ENCODE peak calls at places on chromosomes 16 and 17, in eight cellular contexts. One of them, this sample, is unnamed.

GRCh38 chr16:8936421-8936820 is 27.3 kb downstream of the USP7 start:
- DNase-seq in coronary artery: no peak
- DNase-seq in fibroblast of lung: peak
- DNase-seq in fibroblast of gingiva: no peak
- DNase-seq in activated CD4-positive, alpha-beta T cell treated with anti-CD3 and anti-CD28 coated beads, Interleukin-2, amount 50 U/mL, for 48 hours: peak
- DNase-seq in foreskin fibroblast: peak
- DNase-seq in kidney epithelial cell: peak
- DNase-seq in left lobe of liver: no peak
- DNase-seq in this sample: peak

GRCh38 chr16:85556456-85557082 is 56.6 kb upstream of the GSE1 start:
- DNase-seq in coronary artery: no peak
- DNase-seq in fibroblast of lung: no peak
- DNase-seq in fibroblast of gingiva: no peak
- DNase-seq in activated CD4-positive, alpha-beta T cell treated with anti-CD3 and anti-CD28 coated beads, Interleukin-2, amount 50 U/mL, for 48 hours: peak
- DNase-seq in foreskin fibroblast: peak
- DNase-seq in kidney epithelial cell: no peak
- DNase-seq in left lobe of liver: no peak
- DNase-seq in this sample: peak

GRCh38 chr16:12584488-12585233 is 219.0 kb downstream of the CPPED1 start:
- DNase-seq in coronary artery: peak
- DNase-seq in fibroblast of lung: no peak
- DNase-seq in fibroblast of gingiva: no peak
- DNase-seq in activated CD4-positive, alpha-beta T cell treated with anti-CD3 and anti-CD28 coated beads, Interleukin-2, amount 50 U/mL, for 48 hours: no peak
- DNase-seq in foreskin fibroblast: no peak
- DNase-seq in kidney epithelial cell: no peak
- DNase-seq in left lobe of liver: no peak
- DNase-seq in this sample: no peak

GRCh38 chr17:70314506-70314905 is 145.2 kb downstream of the KCNJ2 start:
- DNase-seq in coronary artery: no peak
- DNase-seq in fibroblast of lung: no peak
- DNase-seq in fibroblast of gingiva: no peak
- DNase-seq in activated CD4-positive, alpha-beta T cell treated with anti-CD3 and anti-CD28 coated beads, Interleukin-2, amount 50 U/mL, for 48 hours: no peak
- DNase-seq in foreskin fibroblast: no peak
- DNase-seq in kidney epithelial cell: no peak
- DNase-seq in left lobe of liver: no peak
- DNase-seq in this sample: no peak

GRCh38 chr16:58280846-58281301 is 14.0 kb downstream of the PRSS54 start:
- DNase-seq in coronary artery: no peak
- DNase-seq in fibroblast of lung: no peak
- DNase-seq in fibroblast of gingiva: peak
- DNase-seq in activated CD4-positive, alpha-beta T cell treated with anti-CD3 and anti-CD28 coated beads, Interleukin-2, amount 50 U/mL, for 48 hours: no peak
- DNase-seq in foreskin fibroblast: no peak
- DNase-seq in kidney epithelial cell: no peak
- DNase-seq in left lobe of liver: no peak
- DNase-seq in this sample: peak

GRCh38 chr17:81388612-81389367 is 6.5 kb upstream of the BAHCC1 start:
- DNase-seq in coronary artery: no peak
- DNase-seq in fibroblast of lung: no peak
- DNase-seq in fibroblast of gingiva: no peak
- DNase-seq in activated CD4-positive, alpha-beta T cell treated with anti-CD3 and anti-CD28 coated beads, Interleukin-2, amount 50 U/mL, for 48 hours: no peak
- DNase-seq in foreskin fibroblast: no peak
- DNase-seq in kidney epithelial cell: no peak
- DNase-seq in left lobe of liver: no peak
- DNase-seq in this sample: no peak

GRCh38 chr17:12549499-12549901 is 116.2 kb upstream of the MYOCD start:
- DNase-seq in coronary artery: no peak
- DNase-seq in fibroblast of lung: no peak
- DNase-seq in fibroblast of gingiva: no peak
- DNase-seq in activated CD4-positive, alpha-beta T cell treated with anti-CD3 and anti-CD28 coated beads, Interleukin-2, amount 50 U/mL, for 48 hours: no peak
- DNase-seq in foreskin fibroblast: peak
- DNase-seq in kidney epithelial cell: no peak
- DNase-seq in left lobe of liver: no peak
- DNase-seq in this sample: no peak

GRCh38 chr16:14658063-14658462 is 25.3 kb downstream of the BFAR start:
- DNase-seq in coronary artery: no peak
- DNase-seq in fibroblast of lung: no peak
- DNase-seq in fibroblast of gingiva: no peak
- DNase-seq in activated CD4-positive, alpha-beta T cell treated with anti-CD3 and anti-CD28 coated beads, Interleukin-2, amount 50 U/mL, for 48 hours: no peak
- DNase-seq in foreskin fibroblast: no peak
- DNase-seq in kidney epithelial cell: no peak
- DNase-seq in left lobe of liver: no peak
- DNase-seq in this sample: peak

GRCh38 chr17:21674242-21674731 is 18.0 kb upstream of the KCNJ18 start:
- DNase-seq in coronary artery: peak
- DNase-seq in fibroblast of lung: no peak
- DNase-seq in fibroblast of gingiva: no peak
- DNase-seq in activated CD4-positive, alpha-beta T cell treated with anti-CD3 and anti-CD28 coated beads, Interleukin-2, amount 50 U/mL, for 48 hours: no peak
- DNase-seq in foreskin fibroblast: no peak
- DNase-seq in kidney epithelial cell: no peak
- DNase-seq in left lobe of liver: no peak
- DNase-seq in this sample: no peak

GRCh38 chr17:17582372-17582771 is 9.1 kb downstream of the PEMT start:
- DNase-seq in coronary artery: no peak
- DNase-seq in fibroblast of lung: no peak
- DNase-seq in fibroblast of gingiva: no peak
- DNase-seq in activated CD4-positive, alpha-beta T cell treated with anti-CD3 and anti-CD28 coated beads, Interleukin-2, amount 50 U/mL, for 48 hours: no peak
- DNase-seq in foreskin fibroblast: no peak
- DNase-seq in kidney epithelial cell: no peak
- DNase-seq in left lobe of liver: peak
- DNase-seq in this sample: no peak

GRCh38 chr16:86079185-86079885 is 180.4 kb downstream of the IRF8 start:
- DNase-seq in coronary artery: no peak
- DNase-seq in fibroblast of lung: no peak
- DNase-seq in fibroblast of gingiva: no peak
- DNase-seq in activated CD4-positive, alpha-beta T cell treated with anti-CD3 and anti-CD28 coated beads, Interleukin-2, amount 50 U/mL, for 48 hours: no peak
- DNase-seq in foreskin fibroblast: no peak
- DNase-seq in kidney epithelial cell: no peak
- DNase-seq in left lobe of liver: no peak
- DNase-seq in this sample: no peak

GRCh38 chr16:86512301-86512859 is 2.1 kb downstream of the FOXF1 start:
- DNase-seq in coronary artery: no peak
- DNase-seq in fibroblast of lung: no peak
- DNase-seq in fibroblast of gingiva: peak
- DNase-seq in activated CD4-positive, alpha-beta T cell treated with anti-CD3 and anti-CD28 coated beads, Interleukin-2, amount 50 U/mL, for 48 hours: no peak
- DNase-seq in foreskin fibroblast: no peak
- DNase-seq in kidney epithelial cell: no peak
- DNase-seq in left lobe of liver: no peak
- DNase-seq in this sample: no peak

GRCh38 chr17:60971515-60972369 is 294.1 kb downstream of the BCAS3 start:
- DNase-seq in coronary artery: no peak
- DNase-seq in fibroblast of lung: peak
- DNase-seq in fibroblast of gingiva: peak
- DNase-seq in activated CD4-positive, alpha-beta T cell treated with anti-CD3 and anti-CD28 coated beads, Interleukin-2, amount 50 U/mL, for 48 hours: peak
- DNase-seq in foreskin fibroblast: peak
- DNase-seq in kidney epithelial cell: peak
- DNase-seq in left lobe of liver: no peak
- DNase-seq in this sample: no peak

GRCh38 chr16:23491490-23492391 is 18.6 kb downstream of the GGA2 start:
- DNase-seq in coronary artery: no peak
- DNase-seq in fibroblast of lung: no peak
- DNase-seq in fibroblast of gingiva: no peak
- DNase-seq in activated CD4-positive, alpha-beta T cell treated with anti-CD3 and anti-CD28 coated beads, Interleukin-2, amount 50 U/mL, for 48 hours: no peak
- DNase-seq in foreskin fibroblast: peak
- DNase-seq in kidney epithelial cell: no peak
- DNase-seq in left lobe of liver: no peak
- DNase-seq in this sample: peak

GRCh38 chr17:50266384-50267073 is 7.7 kb upstream of the TMEM92 start:
- DNase-seq in coronary artery: peak
- DNase-seq in fibroblast of lung: peak
- DNase-seq in fibroblast of gingiva: peak
- DNase-seq in activated CD4-positive, alpha-beta T cell treated with anti-CD3 and anti-CD28 coated beads, Interleukin-2, amount 50 U/mL, for 48 hours: no peak
- DNase-seq in foreskin fibroblast: peak
- DNase-seq in kidney epithelial cell: no peak
- DNase-seq in left lobe of liver: peak
- DNase-seq in this sample: no peak

GRCh38 chr17:81551458-81552243 is 502 bp downstream of the FAAP100 start:
- DNase-seq in coronary artery: no peak
- DNase-seq in fibroblast of lung: no peak
- DNase-seq in fibroblast of gingiva: peak
- DNase-seq in activated CD4-positive, alpha-beta T cell treated with anti-CD3 and anti-CD28 coated beads, Interleukin-2, amount 50 U/mL, for 48 hours: peak
- DNase-seq in foreskin fibroblast: peak
- DNase-seq in kidney epithelial cell: no peak
- DNase-seq in left lobe of liver: peak
- DNase-seq in this sample: no peak

GRCh38 chr17:31085563-31085962 is 9.2 kb upstream of the NF1 start:
- DNase-seq in coronary artery: no peak
- DNase-seq in fibroblast of lung: peak
- DNase-seq in fibroblast of gingiva: peak
- DNase-seq in activated CD4-positive, alpha-beta T cell treated with anti-CD3 and anti-CD28 coated beads, Interleukin-2, amount 50 U/mL, for 48 hours: no peak
- DNase-seq in foreskin fibroblast: peak
- DNase-seq in kidney epithelial cell: no peak
- DNase-seq in left lobe of liver: no peak
- DNase-seq in this sample: no peak

GRCh38 chr17:79330229-79330628 is 255.6 kb downstream of the ENGASE start:
- DNase-seq in coronary artery: no peak
- DNase-seq in fibroblast of lung: no peak
- DNase-seq in fibroblast of gingiva: no peak
- DNase-seq in activated CD4-positive, alpha-beta T cell treated with anti-CD3 and anti-CD28 coated beads, Interleukin-2, amount 50 U/mL, for 48 hours: no peak
- DNase-seq in foreskin fibroblast: no peak
- DNase-seq in kidney epithelial cell: no peak
- DNase-seq in left lobe of liver: no peak
- DNase-seq in this sample: no peak

GRCh38 chr16:34050787-34051320 is 591.4 kb downstream of the TP53TG3F start:
- DNase-seq in coronary artery: no peak
- DNase-seq in fibroblast of lung: no peak
- DNase-seq in fibroblast of gingiva: no peak
- DNase-seq in activated CD4-positive, alpha-beta T cell treated with anti-CD3 and anti-CD28 coated beads, Interleukin-2, amount 50 U/mL, for 48 hours: no peak
- DNase-seq in foreskin fibroblast: no peak
- DNase-seq in kidney epithelial cell: no peak
- DNase-seq in left lobe of liver: no peak
- DNase-seq in this sample: no peak

GRCh38 chr16:66845080-66845410 is 831 bp downstream of the CA7 start:
- DNase-seq in coronary artery: no peak
- DNase-seq in fibroblast of lung: no peak
- DNase-seq in fibroblast of gingiva: no peak
- DNase-seq in activated CD4-positive, alpha-beta T cell treated with anti-CD3 and anti-CD28 coated beads, Interleukin-2, amount 50 U/mL, for 48 hours: no peak
- DNase-seq in foreskin fibroblast: no peak
- DNase-seq in kidney epithelial cell: no peak
- DNase-seq in left lobe of liver: no peak
- DNase-seq in this sample: no peak

GRCh38 chr16:89319883-89320716 is 102.6 kb downstream of the ZNF778 start:
- DNase-seq in coronary artery: no peak
- DNase-seq in fibroblast of lung: peak
- DNase-seq in fibroblast of gingiva: peak
- DNase-seq in activated CD4-positive, alpha-beta T cell treated with anti-CD3 and anti-CD28 coated beads, Interleukin-2, amount 50 U/mL, for 48 hours: peak
- DNase-seq in foreskin fibroblast: peak
- DNase-seq in kidney epithelial cell: peak
- DNase-seq in left lobe of liver: peak
- DNase-seq in this sample: peak

GRCh38 chr16:49696414-49697101 is 159.4 kb downstream of the ZNF423 start:
- DNase-seq in coronary artery: no peak
- DNase-seq in fibroblast of lung: no peak
- DNase-seq in fibroblast of gingiva: no peak
- DNase-seq in activated CD4-positive, alpha-beta T cell treated with anti-CD3 and anti-CD28 coated beads, Interleukin-2, amount 50 U/mL, for 48 hours: no peak
- DNase-seq in foreskin fibroblast: no peak
- DNase-seq in kidney epithelial cell: no peak
- DNase-seq in left lobe of liver: no peak
- DNase-seq in this sample: no peak

GRCh38 chr16:84461504-84462295 is 42.8 kb downstream of the MEAK7 start:
- DNase-seq in coronary artery: peak
- DNase-seq in fibroblast of lung: no peak
- DNase-seq in fibroblast of gingiva: no peak
- DNase-seq in activated CD4-positive, alpha-beta T cell treated with anti-CD3 and anti-CD28 coated beads, Interleukin-2, amount 50 U/mL, for 48 hours: no peak
- DNase-seq in foreskin fibroblast: no peak
- DNase-seq in kidney epithelial cell: no peak
- DNase-seq in left lobe of liver: peak
- DNase-seq in this sample: no peak

GRCh38 chr16:17469011-17469741 is 1.6 kb downstream of the XYLT1 start:
- DNase-seq in coronary artery: no peak
- DNase-seq in fibroblast of lung: peak
- DNase-seq in fibroblast of gingiva: peak
- DNase-seq in activated CD4-positive, alpha-beta T cell treated with anti-CD3 and anti-CD28 coated beads, Interleukin-2, amount 50 U/mL, for 48 hours: peak
- DNase-seq in foreskin fibroblast: peak
- DNase-seq in kidney epithelial cell: no peak
- DNase-seq in left lobe of liver: no peak
- DNase-seq in this sample: peak

GRCh38 chr17:6435968-6436367 is 1.0 kb upstream of the AIPL1 start:
- DNase-seq in coronary artery: no peak
- DNase-seq in fibroblast of lung: peak
- DNase-seq in fibroblast of gingiva: peak
- DNase-seq in activated CD4-positive, alpha-beta T cell treated with anti-CD3 and anti-CD28 coated beads, Interleukin-2, amount 50 U/mL, for 48 hours: peak
- DNase-seq in foreskin fibroblast: peak
- DNase-seq in kidney epithelial cell: no peak
- DNase-seq in left lobe of liver: peak
- DNase-seq in this sample: peak

GRCh38 chr16:88468289-88469129 is 15.4 kb downstream of the ZFPM1 start:
- DNase-seq in coronary artery: no peak
- DNase-seq in fibroblast of lung: peak
- DNase-seq in fibroblast of gingiva: peak
- DNase-seq in activated CD4-positive, alpha-beta T cell treated with anti-CD3 and anti-CD28 coated beads, Interleukin-2, amount 50 U/mL, for 48 hours: peak
- DNase-seq in foreskin fibroblast: peak
- DNase-seq in kidney epithelial cell: no peak
- DNase-seq in left lobe of liver: peak
- DNase-seq in this sample: no peak

GRCh38 chr17:43908111-43908721 is 880 bp upstream of the MPP2 start:
- DNase-seq in coronary artery: peak
- DNase-seq in fibroblast of lung: peak
- DNase-seq in fibroblast of gingiva: peak
- DNase-seq in activated CD4-positive, alpha-beta T cell treated with anti-CD3 and anti-CD28 coated beads, Interleukin-2, amount 50 U/mL, for 48 hours: peak
- DNase-seq in foreskin fibroblast: peak
- DNase-seq in kidney epithelial cell: no peak
- DNase-seq in left lobe of liver: no peak
- DNase-seq in this sample: no peak

GRCh38 chr17:49890077-49890821 is 42.4 kb upstream of the TAC4 start:
- DNase-seq in coronary artery: no peak
- DNase-seq in fibroblast of lung: no peak
- DNase-seq in fibroblast of gingiva: no peak
- DNase-seq in activated CD4-positive, alpha-beta T cell treated with anti-CD3 and anti-CD28 coated beads, Interleukin-2, amount 50 U/mL, for 48 hours: no peak
- DNase-seq in foreskin fibroblast: no peak
- DNase-seq in kidney epithelial cell: no peak
- DNase-seq in left lobe of liver: no peak
- DNase-seq in this sample: no peak

GRCh38 chr17:37079735-37080134 is 131.0 kb downstream of the AATF start:
- DNase-seq in coronary artery: no peak
- DNase-seq in fibroblast of lung: peak
- DNase-seq in fibroblast of gingiva: peak
- DNase-seq in activated CD4-positive, alpha-beta T cell treated with anti-CD3 and anti-CD28 coated beads, Interleukin-2, amount 50 U/mL, for 48 hours: no peak
- DNase-seq in foreskin fibroblast: peak
- DNase-seq in kidney epithelial cell: no peak
- DNase-seq in left lobe of liver: no peak
- DNase-seq in this sample: no peak

GRCh38 chr17:5587431-5588032 is 3.2 kb upstream of the NLRP1 start:
- DNase-seq in coronary artery: no peak
- DNase-seq in fibroblast of lung: peak
- DNase-seq in fibroblast of gingiva: peak
- DNase-seq in activated CD4-positive, alpha-beta T cell treated with anti-CD3 and anti-CD28 coated beads, Interleukin-2, amount 50 U/mL, for 48 hours: peak
- DNase-seq in foreskin fibroblast: peak
- DNase-seq in kidney epithelial cell: no peak
- DNase-seq in left lobe of liver: peak
- DNase-seq in this sample: peak

GRCh38 chr17:61862105-61862574 is 1.2 kb downstream of the BRIP1 start:
- DNase-seq in coronary artery: no peak
- DNase-seq in fibroblast of lung: peak
- DNase-seq in fibroblast of gingiva: no peak
- DNase-seq in activated CD4-positive, alpha-beta T cell treated with anti-CD3 and anti-CD28 coated beads, Interleukin-2, amount 50 U/mL, for 48 hours: no peak
- DNase-seq in foreskin fibroblast: peak
- DNase-seq in kidney epithelial cell: peak
- DNase-seq in left lobe of liver: no peak
- DNase-seq in this sample: peak

This sample was measured in foreskin keratinocyte.